ENCODE peak calls at places on chromosomes 7 and 10, in four cellular contexts. W is gastrocnemius medialis, S is IMR-90, H is Panc1. B is an unnamed sample.
A peak's percentile ranks its signal among the peaks of the same experiment; 100 is the strongest.

GRCh38 chr7:102050864-102051460 is 233.5 kb downstream of the CUX1 start:
- ATAC-seq in W (no peak), S (no peak), H (no peak), B (no peak)

GRCh38 chr10:10967029-10967428 is 50.6 kb upstream of the CELF2 start:
- ATAC-seq in W (no peak), S (no peak), H (no peak), B (no peak)

GRCh38 chr7:132145466-132145865 is 430.8 kb downstream of the PLXNA4 start:
- ATAC-seq in W (peak; percentile 85), S (peak; percentile 72), H (peak; percentile 89), B (peak; percentile 84)

GRCh38 chr7:129499915-129500463 is 2.3 kb upstream of the SMKR1 start:
- ATAC-seq in W (no peak), S (no peak), H (no peak), B (no peak)

GRCh38 chr7:37491919-37492694 is 43.4 kb upstream of the ELMO1 start:
- ATAC-seq in W (no peak), S (no peak), H (no peak), B (no peak)

GRCh38 chr7:50352282-50352681 is 47.8 kb downstream of the IKZF1 start:
- ATAC-seq in W (no peak), S (no peak), H (no peak), B (no peak)

GRCh38 chr7:156725074-156725473 is 84.5 kb downstream of the RNF32 start:
- ATAC-seq in W (no peak), S (peak; percentile 64), H (no peak), B (no peak)

GRCh38 chr7:108016841-108017775 is 14.1 kb upstream of the LAMB1 start:
- ATAC-seq in W (no peak), S (peak; percentile 66), H (peak; percentile 74), B (peak; percentile 37)

GRCh38 chr10:101121661-101122045 is 9.4 kb upstream of the TLX1 start:
- ATAC-seq in W (no peak), S (peak; percentile 9), H (peak; percentile 36), B (no peak)

GRCh38 chr7:69608878-69609277 is 10.6 kb downstream of the AUTS2 start:
- ATAC-seq in W (no peak), S (no peak), H (no peak), B (no peak)

GRCh38 chr7:45978010-45978681 is 57.1 kb upstream of the IGFBP3 start:
- ATAC-seq in W (no peak), S (peak; percentile 80), H (peak; percentile 86), B (peak; percentile 66)

GRCh38 chr7:99433158-99433557 is 5.4 kb downstream of the PTCD1 start:
- ATAC-seq in W (no peak), S (no peak), H (no peak), B (no peak)

GRCh38 chr10:16845248-16845647 is 28.0 kb upstream of the RSU1 start:
- ATAC-seq in W (no peak), S (no peak), H (no peak), B (no peak)

GRCh38 chr7:119377-120163 is 72.8 kb upstream of the FAM20C start:
- ATAC-seq in W (no peak), S (peak; percentile 56), H (peak; percentile 14), B (peak; percentile 45)

GRCh38 chr7:86477343-86477742 is 166.4 kb upstream of the GRM3 start:
- ATAC-seq in W (no peak), S (no peak), H (no peak), B (no peak)

GRCh38 chr7:136869006-136869961 is 832 bp downstream of the CHRM2 start:
- ATAC-seq in W (no peak), S (peak; percentile 58), H (peak; percentile 51), B (peak; percentile 11)

GRCh38 chr10:100623541-100623940 is 87.8 kb downstream of the HIF1AN start:
- ATAC-seq in W (no peak), S (no peak), H (no peak), B (no peak)

GRCh38 chr10:79148452-79149344 is 79.9 kb downstream of the ZMIZ1 start:
- ATAC-seq in W (peak; percentile 17), S (no peak), H (peak; percentile 2), B (peak; percentile 37)

GRCh38 chr10:101030492-101031127 is 319 bp downstream of the PDZD7 start:
- ATAC-seq in W (no peak), S (no peak), H (no peak), B (no peak)

GRCh38 chr10:126663328-126663727 is 7.2 kb downstream of the C10orf90 start:
- ATAC-seq in W (peak; percentile 82), S (no peak), H (no peak), B (peak; percentile 78)

GRCh38 chr7:36765605-36766004 is 41.3 kb upstream of the AOAH start:
- ATAC-seq in W (no peak), S (no peak), H (peak; percentile 48), B (no peak)

GRCh38 chr10:86955501-86956194 is 1.8 kb downstream of the MMRN2 start:
- ATAC-seq in W (no peak), S (no peak), H (no peak), B (no peak)

GRCh38 chr7:51261117-51261835 is 55.3 kb downstream of the COBL start:
- ATAC-seq in W (peak; percentile 44), S (no peak), H (no peak), B (no peak)

GRCh38 chr7:45073031-45073842 is 15.5 kb downstream of the NACAD start:
- ATAC-seq in W (no peak), S (peak; percentile 30), H (peak; percentile 24), B (no peak)

GRCh38 chr10:30554443-30554831 is 75.1 kb downstream of the LYZL2 start:
- ATAC-seq in W (no peak), S (no peak), H (no peak), B (no peak)

GRCh38 chr10:80590585-80591125 is 53.0 kb downstream of the SH2D4B start:
- ATAC-seq in W (no peak), S (no peak), H (no peak), B (no peak)

GRCh38 chr7:28211006-28211405 is 30.4 kb upstream of the JAZF1 start:
- ATAC-seq in W (no peak), S (no peak), H (no peak), B (no peak)

GRCh38 chr7:3043544-3044395 is at the start of gene CARD11:
- ATAC-seq in W (no peak), S (no peak), H (no peak), B (no peak)

GRCh38 chr7:80699030-80699638 is 60.7 kb downstream of the CD36 start:
- ATAC-seq in W (peak; percentile 65), S (peak; percentile 66), H (peak; percentile 91), B (no peak)

GRCh38 chr10:21372651-21373410 is 152.7 kb downstream of the SKIDA1 start:
- ATAC-seq in W (no peak), S (peak; percentile 99), H (peak; percentile 86), B (peak; percentile 78)

GRCh38 chr7:129776397-129776792 is 164.9 kb downstream of the NRF1 start:
- ATAC-seq in W (no peak), S (no peak), H (no peak), B (no peak)

GRCh38 chr10:29877798-29878491 is 181.4 kb downstream of the JCAD start:
- ATAC-seq in W (no peak), S (no peak), H (no peak), B (peak; percentile 19)

GRCh38 chr7:116954443-116954838 is 1.1 kb downstream of the ST7 start:
- ATAC-seq in W (no peak), S (no peak), H (no peak), B (no peak)

GRCh38 chr10:15300697-15301096 is 70.4 kb downstream of the FAM171A1 start:
- ATAC-seq in W (no peak), S (no peak), H (no peak), B (no peak)

GRCh38 chr10:28790146-28790545 is 112.8 kb downstream of the BAMBI start:
- ATAC-seq in W (no peak), S (no peak), H (no peak), B (no peak)

GRCh38 chr7:90579181-90579688 is 16.9 kb upstream of the CDK14 start:
- ATAC-seq in W (no peak), S (peak; percentile 63), H (no peak), B (no peak)

GRCh38 chr10:53508197-53508596 is 735.6 kb upstream of the MBL2 start:
- ATAC-seq in W (no peak), S (no peak), H (no peak), B (no peak)
- H3K27ac ChIP-seq in W (no peak overlapping the region), S (no peak overlapping the region), H (no peak overlapping the region), B (no peak overlapping the region)

GRCh38 chr10:98513704-98514103 is 67.0 kb upstream of the HPS1 start:
- ATAC-seq in W (no peak), S (no peak), H (no peak), B (no peak)
- TF ChIP-seq CTCF in W (no peak), S (no peak), H (no peak), B (no peak)

GRCh38 chr7:30931927-30932540 is 20.4 kb downstream of the AQP1 start:
- ATAC-seq in W (no peak), S (no peak), H (no peak), B (no peak)
- H3K27ac ChIP-seq in W (no peak overlapping the region), S (no peak overlapping the region), H (no peak overlapping the region), B (no peak overlapping the region)

DNA sequence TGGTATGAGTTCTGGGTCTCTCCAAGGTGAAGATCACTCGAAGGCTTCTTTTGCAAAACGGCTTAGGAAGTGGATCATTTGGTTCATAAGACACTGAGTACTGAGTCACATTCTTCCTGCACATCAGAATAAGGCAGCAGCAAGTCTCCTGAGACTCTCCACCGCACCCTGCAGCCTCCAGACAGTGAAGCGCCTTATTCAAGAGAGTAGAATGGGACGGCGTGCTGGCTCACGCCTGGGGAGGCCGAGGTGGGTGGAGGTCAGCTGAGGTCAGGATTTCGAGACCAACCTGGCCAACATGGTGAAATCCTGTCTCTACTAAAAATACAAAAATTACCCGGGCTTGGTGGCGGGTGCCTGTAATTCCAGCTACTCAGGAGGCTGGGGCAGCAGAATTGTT is 70.3 kb downstream of the C10orf143 start:
- ATAC-seq in W (no peak), S (no peak), H (no peak), B (no peak)
- TF ChIP-seq CTCF in W (no peak), S (no peak), H (no peak), B (no peak)

B was measured in gastroesophageal sphincter.